ENCODE peak calls at places on chromosome 22, in seven cellular contexts. One of them, this sample, is unnamed.

GRCh38 chr22:27185903-27186302 is 528.5 kb downstream of the MIAT start:
- DNase-seq in neural crest cell: no peak
- DNase-seq in stimulated activated CD8-positive, alpha-beta memory T cell treated with anti-CD3 and anti-CD28 coated beads, Interleukin-7, amount 100 ng/mL, for 48 hours: no peak
- DNase-seq in activated CD4-positive, alpha-beta T cell treated with anti-CD3 and anti-CD28 coated beads, Interleukin-2, amount 50 U/mL, for 48 hours: no peak
- DNase-seq in foreskin fibroblast: no peak
- DNase-seq in stimulated activated CD4-positive, alpha-beta T cell treated with anti-CD3 and anti-CD28 coated beads, Interleukin-1b, Interleukin-23, amount 100 ng/mL, for 4 hours: no peak
- DNase-seq in body of pancreas: no peak
- DNase-seq in this sample: no peak

GRCh38 chr22:46346680-46347405 is 11.3 kb downstream of the TRMU start:
- DNase-seq in neural crest cell: no peak
- DNase-seq in stimulated activated CD8-positive, alpha-beta memory T cell treated with anti-CD3 and anti-CD28 coated beads, Interleukin-7, amount 100 ng/mL, for 48 hours: no peak
- DNase-seq in activated CD4-positive, alpha-beta T cell treated with anti-CD3 and anti-CD28 coated beads, Interleukin-2, amount 50 U/mL, for 48 hours: no peak
- DNase-seq in foreskin fibroblast: no peak
- DNase-seq in stimulated activated CD4-positive, alpha-beta T cell treated with anti-CD3 and anti-CD28 coated beads, Interleukin-1b, Interleukin-23, amount 100 ng/mL, for 4 hours: no peak
- DNase-seq in body of pancreas: peak; percentile 62
- DNase-seq in this sample: no peak

GRCh38 chr22:36395922-36396321 is 8.2 kb upstream of the MYH9 start:
- DNase-seq in neural crest cell: no peak
- DNase-seq in stimulated activated CD8-positive, alpha-beta memory T cell treated with anti-CD3 and anti-CD28 coated beads, Interleukin-7, amount 100 ng/mL, for 48 hours: no peak
- DNase-seq in activated CD4-positive, alpha-beta T cell treated with anti-CD3 and anti-CD28 coated beads, Interleukin-2, amount 50 U/mL, for 48 hours: no peak
- DNase-seq in foreskin fibroblast: no peak
- DNase-seq in stimulated activated CD4-positive, alpha-beta T cell treated with anti-CD3 and anti-CD28 coated beads, Interleukin-1b, Interleukin-23, amount 100 ng/mL, for 4 hours: no peak
- DNase-seq in body of pancreas: no peak
- DNase-seq in this sample: no peak

GRCh38 chr22:23385301-23386244 is 194.5 kb downstream of the IGLL1 start:
- DNase-seq in neural crest cell: peak; percentile 93
- DNase-seq in stimulated activated CD8-positive, alpha-beta memory T cell treated with anti-CD3 and anti-CD28 coated beads, Interleukin-7, amount 100 ng/mL, for 48 hours: peak; percentile 41
- DNase-seq in activated CD4-positive, alpha-beta T cell treated with anti-CD3 and anti-CD28 coated beads, Interleukin-2, amount 50 U/mL, for 48 hours: peak; percentile 87
- DNase-seq in foreskin fibroblast: peak; percentile 61
- DNase-seq in stimulated activated CD4-positive, alpha-beta T cell treated with anti-CD3 and anti-CD28 coated beads, Interleukin-1b, Interleukin-23, amount 100 ng/mL, for 4 hours: peak; percentile 80
- DNase-seq in body of pancreas: peak; percentile 83
- DNase-seq in this sample: peak; percentile 94

GRCh38 chr22:40024201-40025061 is 29.7 kb downstream of the FAM83F start:
- DNase-seq in neural crest cell: peak; percentile 76
- DNase-seq in stimulated activated CD8-positive, alpha-beta memory T cell treated with anti-CD3 and anti-CD28 coated beads, Interleukin-7, amount 100 ng/mL, for 48 hours: no peak
- DNase-seq in activated CD4-positive, alpha-beta T cell treated with anti-CD3 and anti-CD28 coated beads, Interleukin-2, amount 50 U/mL, for 48 hours: peak; percentile 64
- DNase-seq in foreskin fibroblast: peak; percentile 42
- DNase-seq in stimulated activated CD4-positive, alpha-beta T cell treated with anti-CD3 and anti-CD28 coated beads, Interleukin-1b, Interleukin-23, amount 100 ng/mL, for 4 hours: peak; percentile 56
- DNase-seq in body of pancreas: peak; percentile 62
- DNase-seq in this sample: peak; percentile 77

GRCh38 chr22:40420341-40421081 is 50.1 kb downstream of the SGSM3 start:
- DNase-seq in neural crest cell: no peak
- DNase-seq in stimulated activated CD8-positive, alpha-beta memory T cell treated with anti-CD3 and anti-CD28 coated beads, Interleukin-7, amount 100 ng/mL, for 48 hours: no peak
- DNase-seq in activated CD4-positive, alpha-beta T cell treated with anti-CD3 and anti-CD28 coated beads, Interleukin-2, amount 50 U/mL, for 48 hours: no peak
- DNase-seq in foreskin fibroblast: no peak
- DNase-seq in stimulated activated CD4-positive, alpha-beta T cell treated with anti-CD3 and anti-CD28 coated beads, Interleukin-1b, Interleukin-23, amount 100 ng/mL, for 4 hours: no peak
- DNase-seq in body of pancreas: no peak
- DNase-seq in this sample: no peak

GRCh38 chr22:45934659-45935341 is 42.2 kb downstream of the WNT7B start:
- DNase-seq in neural crest cell: no peak
- DNase-seq in stimulated activated CD8-positive, alpha-beta memory T cell treated with anti-CD3 and anti-CD28 coated beads, Interleukin-7, amount 100 ng/mL, for 48 hours: no peak
- DNase-seq in activated CD4-positive, alpha-beta T cell treated with anti-CD3 and anti-CD28 coated beads, Interleukin-2, amount 50 U/mL, for 48 hours: no peak
- DNase-seq in foreskin fibroblast: peak; percentile 58
- DNase-seq in stimulated activated CD4-positive, alpha-beta T cell treated with anti-CD3 and anti-CD28 coated beads, Interleukin-1b, Interleukin-23, amount 100 ng/mL, for 4 hours: no peak
- DNase-seq in body of pancreas: peak; percentile 45
- DNase-seq in this sample: no peak

GRCh38 chr22:49413551-49413950 is 414.1 kb downstream of the BRD1 start:
- DNase-seq in neural crest cell: no peak
- DNase-seq in stimulated activated CD8-positive, alpha-beta memory T cell treated with anti-CD3 and anti-CD28 coated beads, Interleukin-7, amount 100 ng/mL, for 48 hours: no peak
- DNase-seq in activated CD4-positive, alpha-beta T cell treated with anti-CD3 and anti-CD28 coated beads, Interleukin-2, amount 50 U/mL, for 48 hours: no peak
- DNase-seq in foreskin fibroblast: no peak
- DNase-seq in stimulated activated CD4-positive, alpha-beta T cell treated with anti-CD3 and anti-CD28 coated beads, Interleukin-1b, Interleukin-23, amount 100 ng/mL, for 4 hours: no peak
- DNase-seq in body of pancreas: no peak
- DNase-seq in this sample: no peak

GRCh38 chr22:33361581-33361980 is 303.4 kb upstream of the SYN3 start:
- DNase-seq in neural crest cell: no peak
- DNase-seq in stimulated activated CD8-positive, alpha-beta memory T cell treated with anti-CD3 and anti-CD28 coated beads, Interleukin-7, amount 100 ng/mL, for 48 hours: no peak
- DNase-seq in activated CD4-positive, alpha-beta T cell treated with anti-CD3 and anti-CD28 coated beads, Interleukin-2, amount 50 U/mL, for 48 hours: no peak
- DNase-seq in foreskin fibroblast: no peak
- DNase-seq in stimulated activated CD4-positive, alpha-beta T cell treated with anti-CD3 and anti-CD28 coated beads, Interleukin-1b, Interleukin-23, amount 100 ng/mL, for 4 hours: no peak
- DNase-seq in body of pancreas: no peak
- DNase-seq in this sample: no peak

GRCh38 chr22:45804986-45805325 is 133.3 kb downstream of the ATXN10 start:
- DNase-seq in neural crest cell: no peak
- DNase-seq in stimulated activated CD8-positive, alpha-beta memory T cell treated with anti-CD3 and anti-CD28 coated beads, Interleukin-7, amount 100 ng/mL, for 48 hours: no peak
- DNase-seq in activated CD4-positive, alpha-beta T cell treated with anti-CD3 and anti-CD28 coated beads, Interleukin-2, amount 50 U/mL, for 48 hours: no peak
- DNase-seq in foreskin fibroblast: peak; percentile 92
- DNase-seq in stimulated activated CD4-positive, alpha-beta T cell treated with anti-CD3 and anti-CD28 coated beads, Interleukin-1b, Interleukin-23, amount 100 ng/mL, for 4 hours: no peak
- DNase-seq in body of pancreas: no peak
- DNase-seq in this sample: no peak

GRCh38 chr22:43090130-43090789 is 1.1 kb upstream of the TTLL1 start:
- DNase-seq in neural crest cell: no peak
- DNase-seq in stimulated activated CD8-positive, alpha-beta memory T cell treated with anti-CD3 and anti-CD28 coated beads, Interleukin-7, amount 100 ng/mL, for 48 hours: no peak
- DNase-seq in activated CD4-positive, alpha-beta T cell treated with anti-CD3 and anti-CD28 coated beads, Interleukin-2, amount 50 U/mL, for 48 hours: peak; percentile 53
- DNase-seq in foreskin fibroblast: peak; percentile 82
- DNase-seq in stimulated activated CD4-positive, alpha-beta T cell treated with anti-CD3 and anti-CD28 coated beads, Interleukin-1b, Interleukin-23, amount 100 ng/mL, for 4 hours: peak; percentile 21
- DNase-seq in body of pancreas: peak; percentile 63
- DNase-seq in this sample: no peak

GRCh38 chr22:19779685-19780268 is 19.2 kb downstream of the TBX1 start:
- DNase-seq in neural crest cell: no peak
- DNase-seq in stimulated activated CD8-positive, alpha-beta memory T cell treated with anti-CD3 and anti-CD28 coated beads, Interleukin-7, amount 100 ng/mL, for 48 hours: no peak
- DNase-seq in activated CD4-positive, alpha-beta T cell treated with anti-CD3 and anti-CD28 coated beads, Interleukin-2, amount 50 U/mL, for 48 hours: no peak
- DNase-seq in foreskin fibroblast: no peak
- DNase-seq in stimulated activated CD4-positive, alpha-beta T cell treated with anti-CD3 and anti-CD28 coated beads, Interleukin-1b, Interleukin-23, amount 100 ng/mL, for 4 hours: no peak
- DNase-seq in body of pancreas: no peak
- DNase-seq in this sample: no peak

GRCh38 chr22:20957691-20958440 is 9.2 kb upstream of the AIFM3 start:
- DNase-seq in neural crest cell: no peak
- DNase-seq in stimulated activated CD8-positive, alpha-beta memory T cell treated with anti-CD3 and anti-CD28 coated beads, Interleukin-7, amount 100 ng/mL, for 48 hours: no peak
- DNase-seq in activated CD4-positive, alpha-beta T cell treated with anti-CD3 and anti-CD28 coated beads, Interleukin-2, amount 50 U/mL, for 48 hours: no peak
- DNase-seq in foreskin fibroblast: no peak
- DNase-seq in stimulated activated CD4-positive, alpha-beta T cell treated with anti-CD3 and anti-CD28 coated beads, Interleukin-1b, Interleukin-23, amount 100 ng/mL, for 4 hours: no peak
- DNase-seq in body of pancreas: peak; percentile 51
- DNase-seq in this sample: peak; percentile 55

GRCh38 chr22:26548984-26549383 is 36.7 kb upstream of the TFIP11 start:
- DNase-seq in neural crest cell: no peak
- DNase-seq in stimulated activated CD8-positive, alpha-beta memory T cell treated with anti-CD3 and anti-CD28 coated beads, Interleukin-7, amount 100 ng/mL, for 48 hours: no peak
- DNase-seq in activated CD4-positive, alpha-beta T cell treated with anti-CD3 and anti-CD28 coated beads, Interleukin-2, amount 50 U/mL, for 48 hours: no peak
- DNase-seq in foreskin fibroblast: no peak
- DNase-seq in stimulated activated CD4-positive, alpha-beta T cell treated with anti-CD3 and anti-CD28 coated beads, Interleukin-1b, Interleukin-23, amount 100 ng/mL, for 4 hours: no peak
- DNase-seq in body of pancreas: no peak
- DNase-seq in this sample: no peak

GRCh38 chr22:42906605-42907338 is 49.7 kb upstream of the ARFGAP3 start:
- DNase-seq in neural crest cell: no peak
- DNase-seq in stimulated activated CD8-positive, alpha-beta memory T cell treated with anti-CD3 and anti-CD28 coated beads, Interleukin-7, amount 100 ng/mL, for 48 hours: no peak
- DNase-seq in activated CD4-positive, alpha-beta T cell treated with anti-CD3 and anti-CD28 coated beads, Interleukin-2, amount 50 U/mL, for 48 hours: no peak
- DNase-seq in foreskin fibroblast: peak; percentile 14
- DNase-seq in stimulated activated CD4-positive, alpha-beta T cell treated with anti-CD3 and anti-CD28 coated beads, Interleukin-1b, Interleukin-23, amount 100 ng/mL, for 4 hours: no peak
- DNase-seq in body of pancreas: no peak
- DNase-seq in this sample: no peak